ENCODE peak calls at places on chromosome 18, in five cellular contexts. J is Caco-2, E is adrenal gland, S is upper lobe of right lung, N is cardiac muscle cell. O is an unnamed sample.

GRCh38 chr18:40685241-40685640 is 1269.8 kb upstream of the PIK3C3 start:
- DNase-seq in J (no peak), E (no peak), S (no peak), N (no peak), O (no peak)

GRCh38 chr18:906416-907170 is 1.9 kb downstream of the ADCYAP1 start:
- DNase-seq in J (no peak), E (no peak), S (no peak), N (no peak), O (no peak)

GRCh38 chr18:79918089-79919011 is 33.1 kb downstream of the SLC66A2 start:
- DNase-seq in J (no peak), E (no peak), S (peak; percentile 46), N (no peak), O (no peak)

GRCh38 chr18:35756506-35757117 is 175.1 kb downstream of the GALNT1 start:
- DNase-seq in J (peak; percentile 49), E (peak; percentile 58), S (no peak), N (peak; percentile 71), O (no peak)

GRCh38 chr18:68843467-68844089 is 45.7 kb downstream of the CCDC102B start:
- DNase-seq in J (no peak), E (no peak), S (no peak), N (peak; percentile 19), O (no peak)

GRCh38 chr18:49878567-49878966 is 65.2 kb upstream of the ACAA2 start:
- DNase-seq in J (no peak), E (no peak), S (peak; percentile 40), N (peak; percentile 77), O (no peak)

GRCh38 chr18:72376256-72376655 is 167.9 kb downstream of the CBLN2 start:
- DNase-seq in J (no peak), E (no peak), S (no peak), N (no peak), O (no peak)

GRCh38 chr18:78293516-78293915 is 686.1 kb upstream of the SALL3 start:
- DNase-seq in J (no peak), E (no peak), S (no peak), N (no peak), O (no peak)

GRCh38 chr18:59950215-59950944 is 50.6 kb downstream of the PMAIP1 start:
- DNase-seq in J (no peak), E (peak; percentile 10), S (no peak), N (no peak), O (no peak)

GRCh38 chr18:4831127-4831526 is 365.9 kb downstream of the AKAIN1 start:
- DNase-seq in J (no peak), E (no peak), S (no peak), N (no peak), O (no peak)

GRCh38 chr18:3067213-3068118 is 54.5 kb upstream of the LPIN2 start:
- DNase-seq in J (no peak), E (no peak), S (no peak), N (no peak), O (no peak)

GRCh38 chr18:11035814-11036213 is 113.6 kb downstream of the PIEZO2 start:
- DNase-seq in J (no peak), E (no peak), S (no peak), N (no peak), O (no peak)

GRCh38 chr18:37294951-37295350 is 270.6 kb downstream of the CELF4 start:
- DNase-seq in J (peak; percentile 1), E (no peak), S (no peak), N (peak; percentile 52), O (no peak)

GRCh38 chr18:55515946-55516710 is 71.9 kb downstream of the TCF4 start:
- DNase-seq in J (no peak), E (no peak), S (no peak), N (peak; percentile 34), O (no peak)

GRCh38 chr18:55515204-55515603 is 72.8 kb downstream of the TCF4 start:
- DNase-seq in J (no peak), E (no peak), S (no peak), N (no peak), O (no peak)

GRCh38 chr18:55510809-55511208 is 77.2 kb downstream of the TCF4 start:
- DNase-seq in J (no peak), E (peak; percentile 28), S (no peak), N (peak; percentile 92), O (no peak)

GRCh38 chr18:55511277-55511676 is 76.7 kb downstream of the TCF4 start:
- DNase-seq in J (no peak), E (no peak), S (no peak), N (no peak), O (no peak)

DNA sequence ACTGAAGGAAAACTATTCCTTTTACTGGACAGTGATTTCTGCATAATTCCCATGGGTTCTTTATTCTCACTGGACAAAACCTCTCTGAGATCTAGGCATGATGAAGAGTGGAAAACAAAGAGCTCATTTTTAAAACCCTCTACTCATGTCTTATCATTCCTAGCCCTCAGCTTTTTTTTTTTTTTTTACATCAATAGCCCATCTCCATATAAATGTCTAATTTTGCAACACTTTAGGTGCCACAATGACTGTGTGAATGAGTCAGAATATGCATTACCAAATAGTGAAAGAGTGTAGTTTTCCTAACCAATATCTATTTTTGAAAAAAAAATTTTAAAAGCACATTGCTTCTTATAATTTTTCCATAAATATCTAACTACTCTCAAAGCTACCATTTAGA is 74.8 kb downstream of the TCF4 start:
- DNase-seq in J (no peak), E (no peak), S (no peak), N (peak; percentile 55), O (no peak)
- H3K4me1 ChIP-seq in J (peaks cover 30% of the 10 kb centered on the region), E (no peaks in the 10 kb centered on the region), S (peaks cover 18% of the 10 kb centered on the region), N (peaks cover 40% of the 10 kb centered on the region), O (peaks cover 1% of the 10 kb centered on the region)

GRCh38 chr18:58364867-58365533 is 263.9 kb downstream of the ALPK2 start:
- DNase-seq in J (no peak), E (no peak), S (no peak), N (no peak), O (no peak)
- TF ChIP-seq CTCF in J (no peak), E (no peak), S (no peak), N (no peak), O (no peak)

DNA sequence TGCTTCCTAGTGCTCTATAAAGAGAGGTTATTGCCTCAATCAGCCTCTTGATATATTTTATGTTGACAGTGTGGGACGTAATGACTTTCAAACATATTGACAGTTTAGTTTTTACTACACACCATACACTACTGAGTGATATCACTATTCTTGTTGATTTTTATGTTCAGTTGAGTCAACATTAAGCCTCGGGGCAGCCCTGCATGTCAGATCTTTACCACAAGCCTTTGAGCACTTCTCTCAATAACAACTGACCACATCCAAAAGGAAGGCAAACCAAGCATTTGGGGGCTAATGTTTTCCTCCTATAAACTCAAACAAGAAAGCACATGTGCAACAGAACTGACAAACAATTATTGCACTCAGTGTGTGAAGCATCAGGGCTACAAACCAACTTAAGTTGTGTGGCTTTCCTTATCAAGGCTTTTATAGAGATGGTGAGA is 448.1 kb upstream of the SLC14A2 start:
- DNase-seq in J (no peak), E (no peak), S (no peak), N (no peak), O (no peak)
- H3K4me1 ChIP-seq in J (no peaks in the 10 kb centered on the region), E (no peaks in the 10 kb centered on the region), S (no peaks in the 10 kb centered on the region), N (no peaks in the 10 kb centered on the region), O (no peaks in the 10 kb centered on the region)

DNA sequence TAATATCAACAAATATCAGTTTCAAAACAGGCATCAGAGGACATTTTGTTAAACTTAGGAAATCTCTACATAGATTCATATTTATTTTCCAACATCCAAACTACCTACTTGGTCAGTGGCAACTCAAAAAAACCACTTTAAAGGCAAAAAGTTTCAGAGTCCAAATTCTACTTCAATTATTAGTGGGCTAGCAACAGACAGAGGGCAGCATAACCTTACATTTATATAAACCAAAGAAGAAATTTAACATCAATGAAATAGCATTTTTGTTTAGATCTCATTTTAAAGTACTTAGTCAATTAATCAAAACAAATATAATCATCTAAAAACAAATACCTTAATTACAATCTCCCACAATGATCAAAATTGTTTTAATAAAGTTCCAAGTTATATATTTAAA is 33.3 kb downstream of the RTTN start:
- DNase-seq in J (no peak), E (no peak), S (no peak), N (peak; percentile 55), O (no peak)
- TF ChIP-seq CTCF in J (no peak), E (peak; percentile 45), S (no peak), N (peak; percentile 51), O (no peak)

GRCh38 chr18:48875942-48876511 is 74.7 kb downstream of the SMAD7 start:
- DNase-seq in J (peak; percentile 12), E (no peak), S (peak; percentile 57), N (no peak), O (peak; percentile 21)

GRCh38 chr18:48879008-48879431 is 71.7 kb downstream of the SMAD7 start:
- DNase-seq in J (peak; percentile 49), E (no peak), S (peak; percentile 81), N (no peak), O (peak; percentile 20)

GRCh38 chr18:48876590-48876989 is 74.2 kb downstream of the SMAD7 start:
- DNase-seq in J (no peak), E (no peak), S (peak; percentile 28), N (no peak), O (peak; percentile 19)

GRCh38 chr18:48878471-48878870 is 72.3 kb downstream of the SMAD7 start:
- DNase-seq in J (no peak), E (no peak), S (peak; percentile 67), N (no peak), O (no peak)

DNA sequence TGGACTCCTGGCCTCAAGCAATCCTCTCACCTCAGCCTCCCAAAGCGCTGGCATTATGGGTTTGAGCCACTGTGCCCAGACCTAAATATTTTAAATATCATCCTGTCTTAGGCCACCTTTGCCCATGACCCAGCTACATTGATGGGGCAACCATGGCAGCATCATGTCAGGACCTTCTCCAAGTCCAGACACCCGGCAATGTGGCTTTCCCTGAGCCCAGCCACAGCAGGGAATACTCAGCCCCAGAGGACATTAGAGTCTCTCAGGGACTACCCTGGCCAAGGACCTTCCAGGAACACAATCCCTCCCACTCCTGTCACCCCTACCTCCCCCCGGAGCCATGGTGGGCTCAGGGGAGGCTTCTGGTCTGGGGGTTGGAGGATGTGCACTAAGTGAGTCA is 72.8 kb downstream of the SMAD7 start:
- DNase-seq in J (no peak), E (no peak), S (peak; percentile 36), N (no peak), O (no peak)
- H3K4me1 ChIP-seq in J (peaks cover 4% of the 10 kb centered on the region), E (peaks cover 10% of the 10 kb centered on the region), S (peaks cover 8% of the 10 kb centered on the region), N (no peaks in the 10 kb centered on the region), O (no peaks in the 10 kb centered on the region)

O was measured in ovary.